ENCODE peak calls at places on chromosomes 1 and 21, in five cellular contexts. One of them, this sample, is unnamed.

GRCh38 chr1:116804736-116805135 is 50.5 kb downstream of the CD2 start:
- DNase-seq in HepG2: no peak
- DNase-seq in GM12878: no peak
- DNase-seq in K562: no peak
- DNase-seq in HCT116: no peak
- DNase-seq in this sample: no peak

GRCh38 chr1:37867784-37868183 is 8.4 kb upstream of the MTF1 start:
- DNase-seq in GM12878: no peak
- DNase-seq in HepG2: no peak
- DNase-seq in K562: peak
- DNase-seq in HCT116: no peak
- DNase-seq in this sample: no peak

GRCh38 chr1:117658676-117659075 is 52.8 kb downstream of the TENT5C start:
- DNase-seq in HCT116: no peak
- DNase-seq in HepG2: no peak
- DNase-seq in K562: no peak
- DNase-seq in GM12878: peak
- DNase-seq in this sample: no peak

GRCh38 chr1:45272943-45273342 is 53.8 kb upstream of the HPDL start:
- DNase-seq in HCT116: no peak
- DNase-seq in GM12878: no peak
- DNase-seq in HepG2: no peak
- DNase-seq in K562: no peak
- DNase-seq in this sample: no peak

GRCh38 chr21:27423906-27424595 is 457.2 kb upstream of the ADAMTS5 start:
- DNase-seq in K562: no peak
- DNase-seq in HCT116: no peak
- DNase-seq in GM12878: no peak
- DNase-seq in HepG2: no peak
- DNase-seq in this sample: peak

GRCh38 chr1:191870490-191870889 is 287.8 kb upstream of the RGS18 start:
- DNase-seq in GM12878: no peak
- DNase-seq in HCT116: no peak
- DNase-seq in K562: no peak
- DNase-seq in HepG2: no peak
- DNase-seq in this sample: no peak

GRCh38 chr1:94025383-94026340 is 95.3 kb downstream of the ABCA4 start:
- DNase-seq in HepG2: peak
- DNase-seq in HCT116: peak
- DNase-seq in K562: peak
- DNase-seq in GM12878: peak
- DNase-seq in this sample: no peak

GRCh38 chr1:201690528-201690927 is 138.4 kb upstream of the IPO9 start:
- DNase-seq in K562: no peak
- DNase-seq in HCT116: no peak
- DNase-seq in GM12878: no peak
- DNase-seq in HepG2: no peak
- DNase-seq in this sample: no peak

GRCh38 chr1:45543599-45544417 is 6.8 kb upstream of the AKR1A1 start:
- DNase-seq in HCT116: no peak
- DNase-seq in K562: no peak
- DNase-seq in GM12878: peak
- DNase-seq in HepG2: peak
- DNase-seq in this sample: no peak

GRCh38 chr1:187949567-187949966 is 1120.8 kb downstream of the PLA2G4A start:
- DNase-seq in K562: no peak
- DNase-seq in HCT116: no peak
- DNase-seq in GM12878: no peak
- DNase-seq in HepG2: no peak
- DNase-seq in this sample: no peak

GRCh38 chr1:55064861-55065263 is 25.5 kb downstream of the PCSK9 start:
- DNase-seq in K562: no peak
- DNase-seq in HepG2: no peak
- DNase-seq in GM12878: no peak
- DNase-seq in HCT116: no peak
- DNase-seq in this sample: no peak

GRCh38 chr1:53625766-53626520 is 113.0 kb downstream of the GLIS1 start:
- DNase-seq in HCT116: no peak
- DNase-seq in GM12878: no peak
- DNase-seq in HepG2: no peak
- DNase-seq in K562: no peak
- DNase-seq in this sample: no peak

GRCh38 chr1:204846546-204846945 is 24.1 kb upstream of the NFASC start:
- DNase-seq in HCT116: no peak
- DNase-seq in K562: no peak
- DNase-seq in GM12878: no peak
- DNase-seq in HepG2: no peak
- DNase-seq in this sample: no peak

GRCh38 chr1:230853736-230854135 is 14.6 kb downstream of the C1orf198 start:
- DNase-seq in HepG2: no peak
- DNase-seq in K562: no peak
- DNase-seq in HCT116: no peak
- DNase-seq in GM12878: no peak
- DNase-seq in this sample: no peak

GRCh38 chr1:17196496-17197180 is 8.3 kb upstream of the PADI1 start:
- DNase-seq in K562: no peak
- DNase-seq in HCT116: no peak
- DNase-seq in HepG2: no peak
- DNase-seq in GM12878: no peak
- DNase-seq in this sample: peak
- TF ChIP-seq SRF in K562: no peak
- TF ChIP-seq SRF in HCT116: no peak
- TF ChIP-seq SRF in HepG2: no peak
- TF ChIP-seq SRF in GM12878: no peak
- TF ChIP-seq SRF in this sample: no peak

DNA sequence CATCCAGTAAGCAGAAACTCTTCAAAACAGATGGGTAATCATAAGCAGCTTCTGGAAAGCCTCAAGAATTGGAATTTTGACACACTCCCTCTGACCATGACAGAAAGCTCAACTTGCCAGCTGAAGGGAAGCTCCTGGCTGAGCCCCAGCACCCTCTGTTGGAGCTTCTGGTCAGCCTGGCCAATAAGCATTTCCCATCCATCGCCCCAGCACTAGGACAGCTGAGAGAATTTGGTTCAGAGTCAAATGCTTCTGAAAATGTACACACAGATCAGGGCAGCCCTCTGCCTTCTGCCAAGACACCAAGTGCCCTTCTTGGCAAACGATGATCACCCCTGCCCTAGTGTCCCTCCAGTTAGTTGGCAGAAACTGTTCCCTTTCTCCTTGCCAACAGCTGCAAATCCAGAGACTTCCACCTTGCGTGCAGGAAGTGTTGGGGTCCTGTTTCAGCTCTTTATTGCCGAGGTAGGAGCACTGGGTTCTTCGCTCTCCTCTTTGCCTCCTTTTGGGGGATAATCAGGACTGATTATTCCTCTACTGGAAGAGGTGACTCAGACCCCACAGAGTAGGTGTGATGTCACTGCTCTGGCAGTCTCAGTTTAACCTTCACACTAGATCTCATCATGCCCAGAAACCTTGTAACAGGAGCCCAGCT is 11.9 kb downstream of the PIGV start:
- DNase-seq in HepG2: no peak
- DNase-seq in K562: no peak
- DNase-seq in GM12878: no peak
- DNase-seq in HCT116: peak
- DNase-seq in this sample: no peak
- TF ChIP-seq SRF in HepG2: no peak
- TF ChIP-seq SRF in K562: no peak
- TF ChIP-seq SRF in GM12878: no peak
- TF ChIP-seq SRF in HCT116: peak
- TF ChIP-seq SRF in this sample: no peak

DNA sequence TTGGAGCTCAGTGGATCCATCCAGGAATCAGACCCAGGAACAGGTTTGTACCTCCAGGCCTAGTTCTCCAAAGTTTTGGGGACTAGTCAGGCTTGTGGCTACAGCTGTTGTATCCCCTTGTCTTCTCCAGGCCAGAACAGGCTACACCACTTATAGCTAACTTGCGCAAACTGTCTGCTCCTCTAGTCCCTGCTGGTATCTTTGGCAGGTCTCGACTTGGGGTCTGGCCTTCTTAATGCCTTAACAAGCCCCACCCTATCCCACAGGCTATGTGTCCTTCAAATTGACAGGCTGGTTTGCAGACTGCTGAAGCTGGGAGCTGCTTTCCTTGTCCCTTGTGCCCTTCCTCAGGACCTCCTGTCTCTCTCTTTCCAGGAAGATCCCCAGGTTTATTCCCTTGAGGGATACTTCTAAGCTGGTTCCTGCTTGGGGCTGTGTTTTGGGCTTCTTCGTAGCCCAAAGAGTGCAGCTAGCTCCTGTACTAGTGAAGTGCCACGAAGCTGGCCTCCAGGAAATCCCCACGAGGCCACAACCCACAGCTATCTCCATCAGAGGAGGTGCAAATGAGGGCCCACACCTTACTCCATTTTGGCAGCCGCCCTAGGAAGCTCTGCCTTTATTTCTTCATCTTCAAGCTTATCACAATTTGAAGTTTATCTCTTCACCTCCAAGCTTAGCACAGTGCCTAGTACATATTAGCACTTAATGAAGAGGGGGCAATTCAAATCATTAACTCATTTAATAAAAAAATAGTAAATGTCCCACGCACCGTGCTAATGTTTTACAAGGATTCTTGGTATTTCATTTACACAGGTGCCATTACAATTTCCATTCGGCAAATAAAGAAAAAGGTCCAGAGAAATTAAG is 683 bp upstream of the DMAP1 start:
- DNase-seq in HCT116: no peak
- DNase-seq in HepG2: no peak
- DNase-seq in K562: no peak
- DNase-seq in GM12878: peak
- DNase-seq in this sample: no peak
- TF ChIP-seq SRF in HCT116: no peak
- TF ChIP-seq SRF in HepG2: no peak
- TF ChIP-seq SRF in K562: no peak
- TF ChIP-seq SRF in GM12878: no peak
- TF ChIP-seq SRF in this sample: no peak

DNA sequence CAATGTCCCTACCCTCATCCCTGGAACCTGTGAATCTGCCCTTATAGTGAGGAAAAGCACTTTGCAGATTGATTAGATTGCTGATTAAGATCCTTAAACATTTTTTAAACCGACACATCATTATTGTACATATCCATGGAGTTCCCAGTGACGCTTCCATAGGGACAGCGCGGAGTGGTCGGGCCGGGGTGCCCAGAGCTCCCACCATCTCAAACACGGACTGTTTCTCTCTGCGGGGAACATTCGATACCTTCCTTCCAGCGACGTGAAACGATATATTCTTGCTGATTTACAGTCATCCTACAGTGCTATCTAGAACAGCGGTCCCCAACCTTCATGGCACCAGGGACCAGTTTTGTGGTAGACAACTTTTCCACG is 4.0 kb downstream of the KRTAP10-12 start:
- DNase-seq in K562: no peak
- DNase-seq in GM12878: no peak
- DNase-seq in HepG2: no peak
- DNase-seq in HCT116: no peak
- DNase-seq in this sample: no peak
- TF ChIP-seq SRF in K562: no peak
- TF ChIP-seq SRF in GM12878: no peak
- TF ChIP-seq SRF in HepG2: no peak
- TF ChIP-seq SRF in HCT116: no peak
- TF ChIP-seq SRF in this sample: no peak

DNA sequence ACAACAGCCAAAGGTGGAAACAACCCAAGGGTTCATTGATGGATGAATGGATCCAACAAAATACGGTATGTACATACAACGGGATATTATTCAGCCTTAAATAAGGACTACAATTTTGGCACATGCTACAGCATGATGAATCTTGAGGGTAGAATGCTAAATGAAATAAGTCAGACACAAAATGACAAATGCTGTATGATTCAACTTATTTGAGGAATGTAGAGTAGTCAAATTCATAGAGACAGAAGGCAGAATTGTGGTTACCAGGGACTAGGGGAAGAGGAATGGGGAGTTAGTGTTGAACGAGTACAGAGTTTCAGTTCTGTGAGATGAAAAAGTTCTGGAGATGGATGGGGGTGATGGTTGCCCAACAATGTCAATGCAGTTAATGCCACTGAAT is 118.0 kb upstream of the PAXBP1 start:
- DNase-seq in HepG2: no peak
- DNase-seq in K562: no peak
- DNase-seq in HCT116: no peak
- DNase-seq in GM12878: no peak
- DNase-seq in this sample: no peak
- TF ChIP-seq SRF in HepG2: no peak
- TF ChIP-seq SRF in K562: no peak
- TF ChIP-seq SRF in HCT116: no peak
- TF ChIP-seq SRF in GM12878: no peak
- TF ChIP-seq SRF in this sample: no peak

This sample was measured in H1.